ENCODE peak calls at places on chromosomes 13 and 19, in nine cellular contexts. Q is effector CD4-positive, alpha-beta T cell; F is activated CD4-positive, alpha-beta T cell treated with anti-CD3 and anti-CD28 coated beads for 1 hour; V is GF-D8; B is ecto neural progenitor cell; K is psoas muscle; I is thyroid gland; A is GM06990; N is activated naive CD4-positive, alpha-beta T cell. O is an unnamed sample.

GRCh38 chr19:911197-912033 is 1.6 kb downstream of the R3HDM4 start:
- DNase-seq in Q (no peak), F (no peak), V (no peak), B (no peak), K (no peak), I (no peak), A (no peak), N (no peak), O (no peak)

GRCh38 chr13:75399168-75399878 is 82.6 kb downstream of the TBC1D4 start:
- DNase-seq in Q (no peak), F (no peak), V (no peak), B (no peak), K (no peak), I (no peak), A (no peak), N (no peak), O (no peak)

GRCh38 chr13:109207618-109208017 is 578.2 kb downstream of the MYO16 start:
- DNase-seq in Q (no peak), F (no peak), V (no peak), B (no peak), K (no peak), I (no peak), A (no peak), N (no peak), O (no peak)

GRCh38 chr13:31699650-31700049 is 39.7 kb upstream of the RXFP2 start:
- DNase-seq in Q (no peak), F (no peak), V (no peak), B (no peak), K (no peak), I (no peak), A (no peak), N (no peak), O (no peak)

GRCh38 chr13:54593504-54593903 is 1564.9 kb downstream of the OLFM4 start:
- DNase-seq in Q (no peak), F (no peak), V (no peak), B (no peak), K (no peak), I (no peak), A (no peak), N (no peak), O (no peak)

GRCh38 chr19:28414748-28415147 is 798.2 kb downstream of the UQCRFS1 start:
- DNase-seq in Q (no peak), F (no peak), V (no peak), B (no peak), K (no peak), I (no peak), A (no peak), N (no peak), O (no peak)

GRCh38 chr19:3270908-3271307 is 46.4 kb downstream of the CELF5 start:
- DNase-seq in Q (peak; percentile 30), F (peak; percentile 46), V (no peak), B (peak; percentile 76), K (no peak), I (no peak), A (no peak), N (no peak), O (no peak)

GRCh38 chr19:32676186-32676894 is 692 bp downstream of the RGS9BP start:
- DNase-seq in Q (no peak), F (no peak), V (no peak), B (peak; percentile 70), K (peak; percentile 65), I (peak; percentile 39), A (peak; percentile 57), N (no peak), O (no peak)

GRCh38 chr19:27765397-27765796 is 1447.6 kb downstream of the UQCRFS1 start:
- DNase-seq in Q (no peak), F (no peak), V (no peak), B (peak; percentile 7), K (no peak), I (no peak), A (no peak), N (no peak), O (no peak)

GRCh38 chr13:25901460-25902376 is 150.1 kb downstream of the SHISA2 start:
- DNase-seq in Q (peak; percentile 38), F (no peak), V (no peak), B (no peak), K (no peak), I (no peak), A (peak; percentile 66), N (no peak), O (no peak)

GRCh38 chr13:100547805-100548204 is 40.8 kb downstream of the GGACT start:
- DNase-seq in Q (no peak), F (no peak), V (no peak), B (no peak), K (no peak), I (peak; percentile 48), A (no peak), N (no peak), O (no peak)

GRCh38 chr19:33374406-33374703 is 846 bp downstream of the CEBPG start:
- DNase-seq in Q (no peak), F (no peak), V (no peak), B (no peak), K (peak; percentile 56), I (peak; percentile 45), A (no peak), N (no peak), O (no peak)

GRCh38 chr13:93847162-93847561 is 620.6 kb downstream of the GPC6 start:
- DNase-seq in Q (no peak), F (no peak), V (no peak), B (no peak), K (no peak), I (no peak), A (no peak), N (no peak), O (no peak)

GRCh38 chr19:43634516-43634876 is 5.2 kb downstream of the CADM4 start:
- DNase-seq in Q (no peak), F (no peak), V (no peak), B (no peak), K (no peak), I (no peak), A (no peak), N (no peak), O (no peak)

GRCh38 chr13:73722120-73722519 is 412.1 kb downstream of the KLF12 start:
- DNase-seq in Q (no peak), F (no peak), V (no peak), B (no peak), K (no peak), I (no peak), A (no peak), N (no peak), O (no peak)

GRCh38 chr19:49710372-49710951 is 19.5 kb downstream of the CPT1C start:
- DNase-seq in Q (no peak), F (no peak), V (no peak), B (no peak), K (no peak), I (no peak), A (no peak), N (no peak), O (no peak)

GRCh38 chr19:1434577-1435060 is 3.6 kb upstream of the RPS15 start:
- DNase-seq in Q (no peak), F (no peak), V (no peak), B (no peak), K (no peak), I (no peak), A (no peak), N (no peak), O (no peak)

GRCh38 chr19:18684642-18684993 is 1.1 kb downstream of the CRTC1 start:
- DNase-seq in Q (no peak), F (no peak), V (no peak), B (no peak), K (no peak), I (no peak), A (no peak), N (no peak), O (no peak)

GRCh38 chr13:20002766-20003165 is 44.2 kb downstream of the ZMYM2 start:
- DNase-seq in Q (no peak), F (no peak), V (no peak), B (no peak), K (no peak), I (no peak), A (no peak), N (no peak), O (no peak)

GRCh38 chr13:26061947-26062346 is 10.1 kb upstream of the SHISA2 start:
- DNase-seq in Q (no peak), F (no peak), V (no peak), B (no peak), K (no peak), I (no peak), A (no peak), N (no peak), O (no peak)

GRCh38 chr13:20171364-20171763 is 10.5 kb upstream of the GJA3 start:
- DNase-seq in Q (no peak), F (no peak), V (no peak), B (no peak), K (no peak), I (no peak), A (no peak), N (no peak), O (no peak)

GRCh38 chr13:97490702-97491307 is 56.8 kb downstream of the RAP2A start:
- DNase-seq in Q (no peak), F (no peak), V (no peak), B (no peak), K (no peak), I (no peak), A (no peak), N (no peak), O (no peak)

GRCh38 chr19:40433391-40434216 is 7.8 kb upstream of the SERTAD1 start:
- DNase-seq in Q (peak; percentile 39), F (peak; percentile 26), V (peak; percentile 16), B (peak; percentile 85), K (peak; percentile 95), I (peak; percentile 92), A (peak; percentile 84), N (no peak), O (peak; percentile 63)

GRCh38 chr19:49513746-49514118 is 1.3 kb downstream of the FCGRT start:
- DNase-seq in Q (no peak), F (no peak), V (no peak), B (no peak), K (no peak), I (no peak), A (no peak), N (no peak), O (no peak)

GRCh38 chr19:28542394-28543243 is 670.3 kb downstream of the UQCRFS1 start:
- DNase-seq in Q (no peak), F (no peak), V (no peak), B (no peak), K (no peak), I (no peak), A (peak; percentile 4), N (no peak), O (no peak)

GRCh38 chr13:97354808-97355207 is 79.2 kb upstream of the RAP2A start:
- DNase-seq in Q (no peak), F (no peak), V (no peak), B (no peak), K (no peak), I (no peak), A (no peak), N (no peak), O (no peak)

GRCh38 chr13:85543144-85543543 is 256.1 kb downstream of the SLITRK6 start:
- DNase-seq in Q (no peak), F (no peak), V (no peak), B (no peak), K (no peak), I (no peak), A (no peak), N (no peak), O (no peak)

GRCh38 chr13:45518525-45519235 is 53.9 kb downstream of the COG3 start:
- DNase-seq in Q (no peak), F (no peak), V (no peak), B (no peak), K (no peak), I (no peak), A (no peak), N (no peak), O (no peak)

GRCh38 chr19:47541507-47541906 is 26.6 kb upstream of the NAPA start:
- DNase-seq in Q (peak; percentile 31), F (no peak), V (no peak), B (no peak), K (no peak), I (no peak), A (no peak), N (no peak), O (no peak)

GRCh38 chr13:71067164-71067815 is 799.7 kb downstream of the DACH1 start:
- DNase-seq in Q (no peak), F (no peak), V (no peak), B (no peak), K (no peak), I (no peak), A (no peak), N (no peak), O (no peak)

GRCh38 chr19:31408460-31409124 is 59.4 kb upstream of the TSHZ3 start:
- DNase-seq in Q (no peak), F (no peak), V (no peak), B (no peak), K (no peak), I (no peak), A (no peak), N (no peak), O (no peak)